ENCODE peak calls at places on chromosome 13, in seven cellular contexts. I, L, P, C, V, G and U are unnamed samples.

GRCh38 chr13:25001807-25002206 is 94.1 kb upstream of the PABPC3 start:
- DNase-seq in I (no peak), C (no peak), G (no peak), P (no peak), L (no peak), V (no peak), U (peak; percentile 48)

GRCh38 chr13:91955546-91956355 is 557.3 kb downstream of the GPC5 start:
- DNase-seq in L (no peak), C (no peak), I (no peak), P (no peak), V (no peak), G (no peak), U (no peak)

GRCh38 chr13:111876506-111876905 is 190.4 kb upstream of the SOX1 start:
- DNase-seq in P (no peak), I (no peak), V (no peak), L (no peak), C (no peak), G (no peak), U (no peak)

GRCh38 chr13:19179916-19180315 is 1.7 kb downstream of the TUBA3C start:
- DNase-seq in P (no peak), G (no peak), I (no peak), C (no peak), V (peak; percentile 5), L (no peak), U (no peak)

GRCh38 chr13:26867451-26868067 is 107.0 kb upstream of the GPR12 start:
- DNase-seq in G (peak; percentile 38), C (peak; percentile 17), L (peak; percentile 10), P (peak; percentile 43), V (peak; percentile 23), I (peak; percentile 43), U (peak; percentile 1)

GRCh38 chr13:43686557-43686956 is 100.2 kb downstream of the ENOX1 start:
- DNase-seq in P (peak; percentile 68), L (peak; percentile 76), I (peak; percentile 77), C (peak; percentile 80), V (no peak), G (peak; percentile 29), U (peak; percentile 61)

GRCh38 chr13:39766464-39767167 is 111.2 kb downstream of the COG6 start:
- DNase-seq in L (no peak), P (no peak), G (no peak), C (no peak), V (no peak), I (no peak), U (no peak)

GRCh38 chr13:111115051-111115840 is at the start of gene ARHGEF7:
- DNase-seq in P (no peak), I (no peak), V (no peak), G (no peak), C (peak; percentile 7), L (no peak), U (no peak)

GRCh38 chr13:97109841-97110492 is 112.2 kb upstream of the MBNL2 start:
- DNase-seq in V (peak; percentile 85), G (peak; percentile 85), L (peak; percentile 84), P (peak; percentile 94), C (peak; percentile 90), I (peak; percentile 93), U (peak; percentile 68)

GRCh38 chr13:33494596-33495214 is 209.2 kb upstream of the STARD13 start:
- DNase-seq in P (peak; percentile 97), L (peak; percentile 98), C (peak; percentile 98), G (peak; percentile 88), V (no peak), I (peak; percentile 96), U (peak; percentile 86)

GRCh38 chr13:19618925-19619324 is 14.5 kb upstream of the MPHOSPH8 start:
- DNase-seq in P (peak; percentile 51), V (peak; percentile 49), C (peak; percentile 10), L (no peak), G (peak; percentile 57), I (peak; percentile 54), U (peak; percentile 6)

GRCh38 chr13:73987618-73988017 is 146.6 kb downstream of the KLF12 start:
- DNase-seq in C (no peak), L (no peak), I (no peak), V (no peak), G (no peak), P (no peak), U (no peak)

GRCh38 chr13:105918842-105919741 is 616.4 kb downstream of the EFNB2 start:
- DNase-seq in P (peak; percentile 12), L (peak; percentile 76), C (peak; percentile 83), G (peak; percentile 98), V (no peak), I (peak; percentile 57), U (peak; percentile 58)

GRCh38 chr13:51524846-51525566 is 59.3 kb upstream of the WDFY2 start:
- DNase-seq in P (peak; percentile 78), G (peak; percentile 25), C (peak; percentile 81), V (no peak), I (peak; percentile 39), L (peak; percentile 72), U (no peak)

GRCh38 chr13:111354789-111355188 is 34.3 kb downstream of the TEX29 start:
- DNase-seq in G (no peak), C (no peak), P (no peak), I (no peak), V (no peak), L (no peak), U (no peak)

GRCh38 chr13:51806571-51806970 is 2.6 kb upstream of the DHRS12 start:
- DNase-seq in P (peak; percentile 46), V (no peak), I (peak; percentile 43), L (peak; percentile 33), G (peak; percentile 30), C (peak; percentile 35), U (no peak)

GRCh38 chr13:75993823-75994222 is 357.7 kb downstream of the LMO7 start:
- DNase-seq in G (peak; percentile 37), I (no peak), V (no peak), C (no peak), P (no peak), L (no peak), U (no peak)

GRCh38 chr13:30829145-30829544 is 76.9 kb upstream of the MEDAG start:
- DNase-seq in P (peak; percentile 45), C (peak; percentile 94), I (peak; percentile 49), L (peak; percentile 91), G (peak; percentile 45), V (no peak), U (peak; percentile 82)

GRCh38 chr13:106038752-106039151 is 496.7 kb downstream of the EFNB2 start:
- DNase-seq in V (no peak), G (no peak), L (peak; percentile 91), C (peak; percentile 93), P (peak; percentile 53), I (peak; percentile 66), U (peak; percentile 90)

GRCh38 chr13:76245216-76245615 is 609.1 kb downstream of the LMO7 start:
- DNase-seq in C (no peak), L (no peak), I (no peak), P (no peak), V (no peak), G (no peak), U (no peak)

GRCh38 chr13:50393641-50394040 is 378.4 kb downstream of the KCNRG start:
- DNase-seq in L (peak; percentile 57), C (peak; percentile 69), V (no peak), P (no peak), G (no peak), I (peak; percentile 32), U (no peak)

GRCh38 chr13:113545931-113546516 is 38.5 kb upstream of the TFDP1 start:
- DNase-seq in L (no peak), C (no peak), I (no peak), P (no peak), V (no peak), G (no peak), U (no peak)

GRCh38 chr13:61316647-61317046 is 99.0 kb downstream of the PCDH20 start:
- DNase-seq in P (no peak), I (no peak), V (no peak), C (no peak), L (no peak), G (no peak), U (no peak)

GRCh38 chr13:25860862-25861261 is 191.0 kb downstream of the SHISA2 start:
- DNase-seq in P (peak; percentile 2), V (no peak), G (no peak), I (peak; percentile 16), C (peak; percentile 86), L (peak; percentile 81), U (peak; percentile 71)

GRCh38 chr13:40920826-40921225 is 98.3 kb downstream of the ELF1 start:
- DNase-seq in G (peak; percentile 48), P (peak; percentile 54), V (no peak), L (peak; percentile 47), I (peak; percentile 23), C (peak; percentile 55), U (peak; percentile 57)

GRCh38 chr13:21124853-21125252 is 51.5 kb downstream of the SKA3 start:
- DNase-seq in C (peak; percentile 70), L (peak; percentile 51), V (no peak), P (peak; percentile 24), I (peak; percentile 75), G (no peak), U (peak; percentile 83)

GRCh38 chr13:51477149-51477548 is 24.3 kb upstream of the INTS6 start:
- DNase-seq in P (no peak), G (no peak), C (no peak), V (no peak), I (no peak), L (no peak), U (no peak)

GRCh38 chr13:100300708-100301107 is 211.8 kb downstream of the PCCA start:
- DNase-seq in C (no peak), V (no peak), G (no peak), L (no peak), I (no peak), P (no peak), U (no peak)